ENCODE peak calls at places on chromosomes 1 and 21, in nine cellular contexts. W, B, K, T, D, X, N, P and G are unnamed samples.

GRCh38 chr1:53641481-53642214 is 97.3 kb downstream of the GLIS1 start:
- DNase-seq in W (no peak), B (no peak), K (no peak), T (no peak), D (no peak), X (no peak), N (no peak), P (no peak), G (no peak)

GRCh38 chr1:203628997-203629508 is 2.4 kb downstream of the ATP2B4 start:
- DNase-seq in W (no peak), B (no peak), K (peak; percentile 48), T (no peak), D (no peak), X (no peak), N (no peak), P (no peak), G (no peak)

GRCh38 chr21:33025471-33026298 is at the start of gene OLIG2:
- DNase-seq in W (peak; percentile 32), B (no peak), K (no peak), T (no peak), D (peak; percentile 77), X (peak; percentile 95), N (no peak), P (peak; percentile 66), G (no peak)

GRCh38 chr1:10508511-10508951 is 33.8 kb downstream of the PEX14 start:
- DNase-seq in W (no peak), B (peak; percentile 66), K (no peak), T (no peak), D (peak; percentile 93), X (no peak), N (no peak), P (no peak), G (no peak)

GRCh38 chr1:213425631-213426030 is 374.6 kb downstream of the RPS6KC1 start:
- DNase-seq in W (no peak), B (no peak), K (no peak), T (no peak), D (no peak), X (no peak), N (no peak), P (no peak), G (no peak)

GRCh38 chr1:156241311-156241811 is 623 bp upstream of the BGLAP start:
- DNase-seq in W (peak; percentile 72), B (no peak), K (no peak), T (no peak), D (no peak), X (peak; percentile 99), N (peak; percentile 42), P (no peak), G (no peak)

GRCh38 chr1:152388889-152389288 is 25.2 kb downstream of the CRNN start:
- DNase-seq in W (no peak), B (no peak), K (no peak), T (no peak), D (no peak), X (no peak), N (no peak), P (no peak), G (no peak)

GRCh38 chr1:23528245-23528978 is 2.6 kb downstream of the E2F2 start:
- DNase-seq in W (peak; percentile 91), B (peak; percentile 88), K (peak; percentile 83), T (peak; percentile 84), D (peak; percentile 86), X (peak; percentile 78), N (peak; percentile 82), P (peak; percentile 21), G (peak; percentile 86)

GRCh38 chr1:175824079-175824478 is 80.7 kb upstream of the TNR start:
- DNase-seq in W (no peak), B (no peak), K (no peak), T (no peak), D (no peak), X (no peak), N (no peak), P (no peak), G (no peak)

GRCh38 chr1:15712158-15712557 is 23.9 kb upstream of the SLC25A34 start:
- DNase-seq in W (no peak), B (peak; percentile 2), K (no peak), T (no peak), D (peak; percentile 30), X (no peak), N (no peak), P (peak; percentile 15), G (no peak)

GRCh38 chr1:113918243-113918642 is 10.9 kb upstream of the HIPK1 start:
- DNase-seq in W (no peak), B (no peak), K (no peak), T (no peak), D (no peak), X (no peak), N (no peak), P (no peak), G (no peak)

GRCh38 chr1:90274376-90274775 is 279.5 kb downstream of the ZNF326 start:
- DNase-seq in W (no peak), B (no peak), K (no peak), T (no peak), D (no peak), X (no peak), N (no peak), P (no peak), G (no peak)

GRCh38 chr1:190484045-190484444 is 6.4 kb upstream of the BRINP3 start:
- DNase-seq in W (no peak), B (no peak), K (no peak), T (no peak), D (no peak), X (no peak), N (no peak), P (no peak), G (no peak)

GRCh38 chr1:214463596-214463995 is 87.8 kb downstream of the PTPN14 start:
- DNase-seq in W (no peak), B (no peak), K (no peak), T (no peak), D (no peak), X (no peak), N (no peak), P (no peak), G (no peak)

GRCh38 chr1:155540000-155540874 is 22.4 kb downstream of the ASH1L start:
- DNase-seq in W (no peak), B (no peak), K (no peak), T (no peak), D (no peak), X (no peak), N (no peak), P (no peak), G (no peak)

GRCh38 chr1:92989253-92989652 is 28.0 kb upstream of the DIPK1A start:
- DNase-seq in W (peak; percentile 43), B (no peak), K (no peak), T (no peak), D (no peak), X (no peak), N (no peak), P (no peak), G (no peak)

GRCh38 chr21:42336065-42336464 is 14.7 kb downstream of the TFF2 start:
- DNase-seq in W (no peak), B (no peak), K (no peak), T (no peak), D (peak; percentile 77), X (no peak), N (peak; percentile 7), P (no peak), G (no peak)

GRCh38 chr21:25583370-25584133 is 23.7 kb downstream of the MRPL39 start:
- DNase-seq in W (no peak), B (no peak), K (no peak), T (no peak), D (no peak), X (no peak), N (no peak), P (no peak), G (no peak)

GRCh38 chr1:248834343-248834940 is 3.6 kb upstream of the ZNF672 start:
- DNase-seq in W (no peak), B (no peak), K (peak; percentile 8), T (no peak), D (no peak), X (no peak), N (no peak), P (no peak), G (no peak)

GRCh38 chr21:14533555-14534400 is 12.3 kb downstream of the SAMSN1 start:
- DNase-seq in W (peak; percentile 78), B (no peak), K (no peak), T (peak; percentile 8), D (no peak), X (peak; percentile 17), N (peak; percentile 91), P (no peak), G (no peak)

GRCh38 chr21:29487154-29487553 is 188.4 kb downstream of the BACH1 start:
- DNase-seq in W (no peak), B (no peak), K (no peak), T (no peak), D (no peak), X (no peak), N (no peak), P (no peak), G (no peak)

GRCh38 chr1:195828322-195828721 is 779.9 kb downstream of the KCNT2 start:
- DNase-seq in W (no peak), B (no peak), K (no peak), T (no peak), D (no peak), X (no peak), N (no peak), P (no peak), G (no peak)

GRCh38 chr1:243924188-243924587 is 74.1 kb upstream of the AKT3 start:
- DNase-seq in W (peak; percentile 92), B (no peak), K (no peak), T (no peak), D (no peak), X (peak; percentile 57), N (peak; percentile 87), P (no peak), G (no peak)

GRCh38 chr21:35275776-35276175 is 226.7 kb upstream of the RUNX1 start:
- DNase-seq in W (peak; percentile 72), B (no peak), K (no peak), T (no peak), D (no peak), X (no peak), N (no peak), P (no peak), G (no peak)

GRCh38 chr1:67390041-67390887 is 39.9 kb downstream of the SERBP1 start:
- DNase-seq in W (peak; percentile 60), B (no peak), K (no peak), T (no peak), D (no peak), X (no peak), N (peak; percentile 75), P (no peak), G (no peak)

GRCh38 chr1:207750901-207751300 is 953 bp upstream of the CD46 start:
- DNase-seq in W (no peak), B (no peak), K (no peak), T (no peak), D (peak; percentile 24), X (no peak), N (no peak), P (peak; percentile 10), G (no peak)

GRCh38 chr21:15064576-15065380 is at the start of gene NRIP1:
- DNase-seq in W (peak; percentile 89), B (peak; percentile 71), K (peak; percentile 86), T (peak; percentile 31), D (peak; percentile 61), X (peak; percentile 82), N (peak; percentile 94), P (peak; percentile 72), G (peak; percentile 94)

GRCh38 chr1:118984086-118984989 is 3.8 kb downstream of the TBX15 start:
- DNase-seq in W (peak; percentile 51), B (no peak), K (no peak), T (no peak), D (no peak), X (no peak), N (no peak), P (no peak), G (no peak)

GRCh38 chr1:111507411-111508201 is 4.2 kb upstream of the ADORA3 start:
- DNase-seq in W (peak; percentile 86), B (no peak), K (peak; percentile 71), T (peak; percentile 15), D (peak; percentile 44), X (peak; percentile 52), N (peak; percentile 90), P (peak; percentile 45), G (peak; percentile 92)

GRCh38 chr1:9455487-9456237 is 83.6 kb upstream of the SLC25A33 start:
- DNase-seq in W (peak; percentile 69), B (peak; percentile 36), K (peak; percentile 73), T (peak; percentile 44), D (peak; percentile 91), X (peak; percentile 14), N (peak; percentile 67), P (peak; percentile 5), G (peak; percentile 89)

GRCh38 chr1:45929257-45929687 is 125.9 kb downstream of the MAST2 start:
- DNase-seq in W (peak; percentile 69), B (peak; percentile 61), K (no peak), T (peak; percentile 5), D (no peak), X (peak; percentile 23), N (peak; percentile 82), P (no peak), G (no peak)